ENCODE peak calls at places on chromosomes 2 and 18, in six cellular contexts. M is mesenchymal stem cell, G is substantia nigra, T is OCI-LY7, N is GM23338, A is psoas muscle. X is an unnamed sample.
A peak's percentile ranks its signal among the peaks of the same experiment; 100 is the strongest.

GRCh38 chr2:128498086-128498485 is 179.4 kb upstream of the HS6ST1 start:
- DNase-seq in T (no peak), A (no peak), M (no peak), N (no peak), G (no peak), X (no peak)

GRCh38 chr2:216877085-216877484 is 17.2 kb upstream of the TNP1 start:
- DNase-seq in G (no peak), A (no peak), N (no peak), T (no peak), M (no peak), X (no peak)

GRCh38 chr18:79926306-79926705 is 25.1 kb downstream of the SLC66A2 start:
- DNase-seq in N (no peak), A (peak; percentile 43), G (no peak), M (no peak), T (no peak), X (no peak)

GRCh38 chr18:32922951-32923430 is 150.2 kb upstream of the KLHL14 start:
- DNase-seq in A (no peak), N (no peak), T (peak; percentile 31), M (peak; percentile 58), G (no peak), X (no peak)

GRCh38 chr18:62925031-62925688 is 209.8 kb downstream of the PHLPP1 start:
- DNase-seq in A (no peak), N (no peak), T (no peak), G (no peak), M (no peak), X (no peak)

GRCh38 chr18:45958027-45958426 is 9.1 kb downstream of the EPG5 start:
- DNase-seq in G (no peak), T (no peak), N (no peak), M (no peak), A (no peak), X (no peak)

GRCh38 chr2:25339791-25340339 is 1.9 kb downstream of the DNMT3A start:
- DNase-seq in A (peak; percentile 88), M (no peak), N (peak; percentile 72), G (no peak), T (no peak), X (peak; percentile 47)

GRCh38 chr18:76459312-76459686 is 35.7 kb downstream of the ZNF516 start:
- DNase-seq in T (no peak), A (no peak), M (no peak), N (no peak), G (no peak), X (no peak)

GRCh38 chr2:178244812-178245211 is 50.5 kb downstream of the OSBPL6 start:
- DNase-seq in A (no peak), M (no peak), T (no peak), G (no peak), N (no peak), X (no peak)

GRCh38 chr2:53756644-53757043 is 11.0 kb upstream of the CHAC2 start:
- DNase-seq in A (no peak), M (no peak), G (no peak), N (no peak), T (no peak), X (no peak)

GRCh38 chr2:85951351-85952067 is 62.7 kb upstream of the ST3GAL5 start:
- DNase-seq in T (no peak), M (peak; percentile 33), G (no peak), A (no peak), N (no peak), X (no peak)

GRCh38 chr2:85953476-85953875 is 64.7 kb upstream of the ST3GAL5 start:
- DNase-seq in M (no peak), A (no peak), N (no peak), T (no peak), G (no peak), X (no peak)

GRCh38 chr2:85950743-85951142 is 62.0 kb upstream of the ST3GAL5 start:
- DNase-seq in G (no peak), M (no peak), T (no peak), A (no peak), N (no peak), X (no peak)

GRCh38 chr2:85954192-85954900 is 65.6 kb upstream of the ST3GAL5 start:
- DNase-seq in T (no peak), N (no peak), M (no peak), A (no peak), G (no peak), X (peak; percentile 82)

DNA sequence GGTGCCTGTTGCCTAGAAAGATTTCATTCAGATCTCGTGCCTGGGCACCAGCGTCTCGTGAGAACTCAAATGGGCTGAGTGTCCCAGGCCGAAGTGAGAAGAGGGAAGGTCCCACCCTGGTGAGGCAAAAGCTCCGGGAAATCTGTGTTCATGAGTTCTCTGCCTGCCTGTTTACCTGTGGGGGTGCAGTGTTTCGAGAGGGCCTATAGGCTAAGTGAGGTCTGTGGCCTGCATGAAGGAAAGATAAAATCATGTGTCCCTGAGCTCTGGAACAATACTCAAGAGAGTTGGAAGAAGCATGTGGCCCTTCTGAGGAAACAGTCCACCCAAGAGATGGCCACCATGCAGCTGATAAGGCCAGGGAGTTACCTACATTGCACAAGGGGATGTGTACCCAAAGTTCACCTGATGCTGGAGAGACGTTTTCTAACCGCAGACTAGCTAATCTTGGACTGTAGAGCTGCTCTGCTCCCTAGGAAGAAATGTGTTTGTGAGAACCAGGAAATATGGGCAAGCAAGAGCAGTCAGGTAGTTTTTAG is 63.5 kb upstream of the ST3GAL5 start:
- DNase-seq in T (no peak), G (no peak), N (no peak), A (no peak), M (no peak), X (no peak)
- H3K27ac ChIP-seq in T (no peak overlapping the region), G (no peak overlapping the region), N (no peak overlapping the region), A (no peak overlapping the region), M (no peak overlapping the region), X (peak overlapping the region; percentile 46)

GRCh38 chr2:230447455-230448451 is 31.8 kb downstream of the SP100 start:
- DNase-seq in N (no peak), M (no peak), T (peak; percentile 81), G (no peak), A (no peak), X (no peak)
- H3K27ac ChIP-seq in N (no peak overlapping the region), M (no peak overlapping the region), T (peak overlapping the region; percentile 72), G (no peak overlapping the region), A (no peak overlapping the region), X (peak overlapping the region; percentile 54)

GRCh38 chr2:133506962-133507361 is 61.3 kb downstream of the NCKAP5 start:
- DNase-seq in G (no peak), A (no peak), M (no peak), T (no peak), N (no peak), X (no peak)
- H3K27ac ChIP-seq in G (no peak overlapping the region), A (no peak overlapping the region), M (no peak overlapping the region), T (no peak overlapping the region), N (no peak overlapping the region), X (no peak overlapping the region)

GRCh38 chr2:160337728-160338127 is 137.7 kb upstream of the ITGB6 start:
- DNase-seq in A (no peak), M (no peak), G (no peak), N (no peak), T (no peak), X (no peak)

GRCh38 chr2:160339291-160339690 is 139.2 kb upstream of the ITGB6 start:
- DNase-seq in G (no peak), M (no peak), A (no peak), T (no peak), N (no peak), X (no peak)

GRCh38 chr2:160336091-160336490 is 136.0 kb upstream of the ITGB6 start:
- DNase-seq in M (peak; percentile 85), N (no peak), G (no peak), T (no peak), A (no peak), X (no peak)

GRCh38 chr2:160339726-160340125 is 139.7 kb upstream of the ITGB6 start:
- DNase-seq in T (no peak), A (no peak), G (no peak), N (no peak), M (no peak), X (no peak)

GRCh38 chr2:160338891-160339290 is 138.8 kb upstream of the ITGB6 start:
- DNase-seq in G (no peak), T (no peak), N (no peak), M (peak; percentile 43), A (no peak), X (no peak)
- H3K27ac ChIP-seq in G (no peak overlapping the region), T (no peak overlapping the region), N (no peak overlapping the region), M (no peak overlapping the region), A (no peak overlapping the region), X (no peak overlapping the region)

DNA sequence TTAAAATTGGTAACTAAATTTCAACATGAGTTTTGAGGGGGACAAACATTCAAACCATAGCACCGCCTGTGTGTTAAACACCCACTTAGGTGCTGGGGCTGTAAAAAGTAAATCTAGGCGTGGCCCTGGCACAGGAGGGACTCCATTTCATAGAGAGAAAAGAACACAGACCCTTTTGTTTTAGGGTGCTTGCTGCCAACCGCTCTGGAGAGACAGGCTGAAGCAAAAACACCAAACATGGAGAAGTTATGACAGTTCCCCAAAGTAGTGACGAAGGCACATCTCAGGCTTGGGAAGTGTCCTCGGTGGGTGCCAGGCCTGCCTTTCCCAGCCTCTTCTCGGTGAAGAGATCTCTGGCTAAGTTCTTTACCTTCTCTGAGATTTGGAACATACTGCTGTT is 5.1 kb downstream of the ACTG2 start:
- DNase-seq in A (no peak), N (no peak), T (no peak), M (no peak), G (no peak), X (no peak)
- H3K27ac ChIP-seq in A (no peak overlapping the region), N (no peak overlapping the region), T (no peak overlapping the region), M (no peak overlapping the region), G (no peak overlapping the region), X (no peak overlapping the region)

X was measured in left lung.